ENCODE peak calls at places on chromosomes 11 and 22, in eight cellular contexts. U, V, C, S, T, G, R and D are unnamed samples.

GRCh38 chr11:71518506-71519471 is 8.3 kb upstream of the KRTAP5-7 start:
- DNase-seq in U (no peak), V (no peak), C (no peak), S (no peak), T (no peak), G (no peak), R (no peak), D (no peak)

GRCh38 chr22:50076646-50077624 is 8.3 kb downstream of the MLC1 start:
- DNase-seq in U (no peak), V (no peak), C (no peak), S (no peak), T (no peak), G (no peak), R (no peak), D (no peak)

GRCh38 chr11:32792948-32793475 is 1.4 kb downstream of the CCDC73 start:
- DNase-seq in U (peak), V (no peak), C (peak), S (peak), T (peak), G (no peak), R (peak), D (peak)

GRCh38 chr11:95977534-95978174 is 53.7 kb upstream of the MTMR2 start:
- DNase-seq in U (no peak), V (no peak), C (peak), S (no peak), T (no peak), G (no peak), R (no peak), D (no peak)

GRCh38 chr11:2732261-2732939 is 32.6 kb upstream of the KCNQ1OT1 start:
- DNase-seq in U (no peak), V (no peak), C (no peak), S (no peak), T (no peak), G (no peak), R (no peak), D (no peak)

GRCh38 chr11:36300651-36301050 is 4.6 kb downstream of the PRR5L start:
- DNase-seq in U (no peak), V (no peak), C (no peak), S (no peak), T (no peak), G (no peak), R (no peak), D (no peak)

GRCh38 chr22:44098021-44098739 is 74.1 kb downstream of the PARVB start:
- DNase-seq in U (no peak), V (no peak), C (no peak), S (no peak), T (no peak), G (no peak), R (no peak), D (no peak)

GRCh38 chr11:69983897-69984438 is 94.1 kb upstream of the ANO1 start:
- DNase-seq in U (no peak), V (no peak), C (no peak), S (no peak), T (no peak), G (no peak), R (no peak), D (no peak)

GRCh38 chr11:19553683-19554333 is 158.8 kb upstream of the NAV2 start:
- DNase-seq in U (peak), V (peak), C (peak), S (peak), T (peak), G (no peak), R (peak), D (peak)

GRCh38 chr11:68044145-68044813 is 5.5 kb downstream of the TCIRG1 start:
- DNase-seq in U (peak), V (no peak), C (no peak), S (no peak), T (no peak), G (no peak), R (no peak), D (peak)

GRCh38 chr11:119474682-119475596 is 52.0 kb upstream of the THY1 start:
- DNase-seq in U (peak), V (peak), C (peak), S (peak), T (peak), G (no peak), R (peak), D (peak)

GRCh38 chr11:124778281-124778680 is 16.2 kb upstream of the ESAM start:
- DNase-seq in U (no peak), V (no peak), C (peak), S (no peak), T (no peak), G (no peak), R (no peak), D (no peak)